ENCODE peak calls at places on chromosome 1, in nine cellular contexts. B, P, F, Y, L, I, T, Z and V are unnamed samples. For H3K9me3 and H3K27me3, the result is how much of the 10 kb centered on the place peaks cover.

GRCh38 chr1:77412069-77412793 is 130.4 kb downstream of the AK5 start:
- DNase-seq in F (peak), Y (no peak), I (peak), B (no peak), P (peak), Z (peak), L (peak), T (no peak), V (peak)

GRCh38 chr1:150967936-150968335 is 6.7 kb downstream of the CERS2 start:
- DNase-seq in B (no peak), I (no peak), P (no peak), L (no peak), Z (no peak), Y (no peak), F (no peak), T (no peak), V (no peak)

GRCh38 chr1:192475970-192476369 is 99.6 kb upstream of the RGS1 start:
- DNase-seq in Z (no peak), I (no peak), F (no peak), L (peak), T (no peak), Y (no peak), B (no peak), P (no peak), V (no peak)

GRCh38 chr1:156591432-156592157 is at the start of gene NAXE:
- DNase-seq in Z (peak), P (peak), T (peak), I (peak), B (peak), Y (no peak), F (peak), L (peak), V (peak)

GRCh38 chr1:189775343-189775742 is 702.3 kb downstream of the BRINP3 start:
- DNase-seq in Y (no peak), I (no peak), T (no peak), F (peak), P (peak), B (peak), L (peak), Z (no peak), V (no peak)

GRCh38 chr1:119040906-119041305 is 52.8 kb upstream of the TBX15 start:
- DNase-seq in F (peak), Z (no peak), Y (no peak), P (peak), I (no peak), B (no peak), T (no peak), L (no peak), V (peak)

GRCh38 chr1:242826706-242827336 is 302.3 kb upstream of the PLD5 start:
- DNase-seq in T (no peak), Z (no peak), I (no peak), F (no peak), Y (no peak), B (no peak), L (no peak), P (peak), V (peak)

GRCh38 chr1:223771814-223772770 is 59.8 kb downstream of the CAPN2 start:
- DNase-seq in F (peak), I (no peak), T (no peak), Y (no peak), P (peak), Z (peak), B (peak), L (peak), V (peak)

GRCh38 chr1:220275430-220275829 is 3.2 kb upstream of the RAB3GAP2 start:
- DNase-seq in L (no peak), F (no peak), Z (no peak), P (no peak), I (no peak), B (no peak), Y (no peak), T (no peak), V (no peak)

GRCh38 chr1:42380617-42381423 is at the start of gene RIMKLA:
- DNase-seq in L (no peak), B (peak), P (peak), Z (peak), Y (no peak), F (peak), I (peak), T (peak), V (peak)

GRCh38 chr1:62271932-62272728 is 47.1 kb downstream of the KANK4 start:
- DNase-seq in P (no peak), B (no peak), Y (no peak), T (peak), Z (peak), I (no peak), L (no peak), F (no peak), V (no peak)

GRCh38 chr1:171801395-171801990 is 20.0 kb downstream of the METTL13 start:
- DNase-seq in I (peak), P (peak), Y (no peak), L (peak), Z (peak), T (no peak), B (peak), F (peak), V (no peak)

GRCh38 chr1:183739640-183740385 is 65.1 kb upstream of the RGL1 start:
- DNase-seq in Y (no peak), T (no peak), I (no peak), Z (peak), F (peak), P (peak), B (no peak), L (no peak), V (peak)

GRCh38 chr1:39776400-39776713 is 5.2 kb upstream of the OXCT2 start:
- DNase-seq in F (no peak), I (no peak), T (no peak), L (no peak), P (no peak), B (no peak), Y (no peak), Z (no peak), V (no peak)

GRCh38 chr1:37657620-37658412 is 23.1 kb upstream of the RSPO1 start:
- DNase-seq in F (no peak), L (no peak), T (no peak), I (no peak), Z (no peak), P (peak), Y (no peak), B (no peak), V (no peak)

GRCh38 chr1:170155055-170155454 is 9.3 kb downstream of the NTMT2 start:
- DNase-seq in P (no peak), Y (no peak), F (no peak), I (no peak), T (no peak), B (no peak), Z (no peak), L (no peak), V (no peak)

GRCh38 chr1:109243221-109243620 is 6.1 kb upstream of the CELSR2 start:
- DNase-seq in Y (no peak), Z (no peak), F (no peak), L (no peak), B (no peak), T (no peak), I (no peak), P (no peak), V (no peak)

GRCh38 chr1:177385760-177386698 is 215.3 kb downstream of the BRINP2 start:
- DNase-seq in F (no peak), P (peak), B (no peak), I (no peak), Y (no peak), T (no peak), Z (peak), L (peak), V (peak)

GRCh38 chr1:21901473-21901847 is 35.6 kb downstream of the HSPG2 start:
- DNase-seq in Y (no peak), B (no peak), T (no peak), Z (no peak), P (peak), L (no peak), I (no peak), F (peak), V (no peak)

GRCh38 chr1:32470991-32471694 is 6.3 kb downstream of the ZBTB8B start:
- DNase-seq in F (no peak), P (no peak), Z (peak), T (no peak), L (no peak), B (peak), Y (no peak), I (no peak), V (peak)

GRCh38 chr1:40438391-40439015 is 11.8 kb upstream of the ZFP69B start:
- DNase-seq in Z (peak), Y (no peak), T (no peak), L (no peak), B (peak), I (no peak), F (peak), P (peak), V (no peak)

GRCh38 chr1:1627842-1628655 is 3.9 kb upstream of the MMP23B start:
- DNase-seq in L (no peak), F (no peak), Z (no peak), B (no peak), I (no peak), P (no peak), T (no peak), Y (no peak), V (no peak)

GRCh38 chr1:31152181-31152768 is 86.8 kb upstream of the PUM1 start:
- DNase-seq in I (no peak), P (peak), Y (no peak), Z (peak), B (no peak), L (peak), T (no peak), F (peak), V (peak)

GRCh38 chr1:89309828-89310227 is 37.2 kb upstream of the GBP5 start:
- DNase-seq in P (no peak), L (no peak), B (no peak), F (no peak), Z (no peak), I (no peak), T (no peak), Y (no peak), V (no peak)

GRCh38 chr1:238088891-238089290 is 198.2 kb upstream of the ZP4 start:
- DNase-seq in T (no peak), F (no peak), L (no peak), B (no peak), P (no peak), Z (no peak), I (no peak), Y (no peak), V (no peak)

GRCh38 chr1:228452194-228453021 is 34.8 kb upstream of the RNF187 start:
- DNase-seq in B (no peak), P (no peak), Z (peak), Y (no peak), F (peak), I (no peak), T (no peak), L (no peak), V (peak)

GRCh38 chr1:111619635-111620411 is at the start of gene RAP1A:
- DNase-seq in Z (peak), L (peak), T (peak), Y (peak), P (peak), I (peak), B (peak), F (peak), V (peak)

GRCh38 chr1:111620412-111620971 is 903 bp downstream of the RAP1A start:
- DNase-seq in P (no peak), Z (no peak), F (no peak), T (no peak), Y (no peak), B (no peak), L (peak), I (no peak), V (peak)

GRCh38 chr1:111618953-111619634 is 495 bp upstream of the RAP1A start:
- DNase-seq in I (no peak), Z (no peak), P (no peak), F (no peak), T (no peak), Y (no peak), B (no peak), L (peak), V (no peak)

GRCh38 chr1:111615874-111616715 is 3.5 kb upstream of the RAP1A start:
- DNase-seq in L (no peak), Y (no peak), Z (no peak), F (peak), B (no peak), T (no peak), I (no peak), P (no peak), V (no peak)

GRCh38 chr1:111618081-111618480 is 1.5 kb upstream of the RAP1A start:
- DNase-seq in T (no peak), P (no peak), B (peak), F (no peak), L (no peak), I (no peak), Z (no peak), Y (no peak), V (no peak)
- H3K4me3 ChIP-seq in T (no peak), P (no peak), B (no peak), F (no peak), L (no peak), I (no peak), Z (no peak), Y (no peak), V (no peak)

GRCh38 chr1:69058454-69058853 is 509.3 kb upstream of the LRRC7 start:
- DNase-seq in F (no peak), T (no peak), P (no peak), Z (no peak), L (no peak), I (no peak), Y (no peak), B (no peak), V (no peak)
- H3K9me3 ChIP-seq in F (under half), T (under half), P (under half), Z (under half), L (under half), I (under half), Y (under half), B (under half), V (under half)

DNA sequence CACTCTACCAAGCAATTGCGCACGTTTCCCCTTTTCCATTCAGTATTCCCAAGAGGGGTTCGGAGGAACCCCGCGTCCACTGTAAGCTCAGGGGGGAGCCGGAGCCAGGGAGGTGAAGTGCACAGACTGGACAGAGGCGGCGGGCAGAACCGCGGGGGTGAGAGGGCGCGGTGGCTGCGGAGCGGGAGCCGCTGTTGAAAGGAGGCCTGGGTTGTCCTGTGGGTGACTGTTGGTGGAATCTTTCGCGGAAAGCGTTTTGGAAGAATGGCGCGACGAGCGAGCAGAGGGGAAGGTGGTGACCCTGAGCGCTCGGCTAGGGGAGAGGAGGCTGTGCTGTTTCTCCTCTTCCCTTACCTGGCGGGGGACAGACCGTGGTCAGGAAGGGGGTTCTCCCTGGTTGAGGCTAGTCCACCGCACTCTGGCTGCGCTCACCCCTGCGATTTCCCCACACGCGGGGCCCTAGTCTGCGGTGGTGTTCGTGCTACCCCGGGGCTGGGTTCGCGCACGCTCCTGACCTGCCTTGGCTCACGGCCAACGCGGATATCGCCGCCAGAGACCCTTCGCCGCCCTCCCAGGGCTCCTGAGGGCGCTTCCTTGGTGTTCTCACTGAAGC is 92.8 kb downstream of the PRKAB2 start:
- DNase-seq in Z (no peak), Y (no peak), L (no peak), B (peak), F (no peak), T (no peak), I (no peak), P (no peak), V (no peak)
- H3K27me3 ChIP-seq in Z (half or more), Y (half or more), L (under half), B (half or more), F (half or more), T (under half), I (under half), P (half or more), V (half or more)

GRCh38 chr1:7942701-7943029 is 2.0 kb upstream of the TNFRSF9 start:
- DNase-seq in L (no peak), F (no peak), I (no peak), Y (no peak), P (no peak), B (no peak), T (no peak), Z (no peak), V (no peak)
- H3K4me3 ChIP-seq in L (no peak), F (no peak), I (no peak), Y (no peak), P (peak), B (no peak), T (peak), Z (peak), V (no peak)

DNA sequence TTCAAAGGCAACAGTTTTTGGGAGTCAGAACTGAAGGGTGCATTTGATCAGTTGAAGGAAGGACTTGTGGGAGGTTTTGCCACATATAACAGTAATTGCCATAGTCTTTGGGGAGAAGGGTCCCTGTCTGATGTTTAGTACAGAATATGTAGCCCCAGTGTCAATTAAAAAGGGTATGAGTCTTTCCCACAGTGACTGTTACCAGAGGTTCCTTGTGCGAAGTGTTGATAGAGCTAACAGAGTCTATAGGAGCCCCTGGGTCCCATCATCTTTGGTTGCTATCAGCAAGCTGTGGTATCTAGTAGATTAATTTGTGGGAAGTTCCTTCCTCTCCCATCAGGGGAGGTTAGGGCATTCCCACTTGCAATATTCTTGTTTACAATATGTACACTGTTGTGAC is 329.2 kb downstream of the PTPRU start:
- DNase-seq in L (no peak), Z (no peak), B (no peak), P (no peak), T (no peak), F (no peak), Y (no peak), I (no peak), V (no peak)
- H3K9me3 ChIP-seq in L (under half), Z (half or more), B (under half), P (under half), T (under half), F (under half), Y (half or more), I (under half), V (under half)